ENCODE peak calls at places on chromosomes 12 and 14, in six cellular contexts. Y is PC-3; U is stomach; E is neuronal stem cell; X is CD8-positive, alpha-beta memory T cell; C is colonic mucosa. R is an unnamed sample.

GRCh38 chr12:67442347-67442841 is 173.2 kb downstream of the CAND1 start:
- DNase-seq in C (no peak), X (no peak), E (no peak), U (no peak), Y (no peak), R (no peak)

GRCh38 chr14:101732128-101732527 is 29.4 kb upstream of the PPP2R5C start:
- DNase-seq in Y (peak; percentile 42), C (peak; percentile 19), X (no peak), U (no peak), E (no peak), R (no peak)

GRCh38 chr12:96466939-96467751 is 22.2 kb upstream of the CFAP54 start:
- DNase-seq in X (no peak), C (no peak), E (no peak), U (no peak), Y (peak; percentile 92), R (no peak)

GRCh38 chr12:73413051-73413450 is 1124.6 kb upstream of the ATXN7L3B start:
- DNase-seq in C (no peak), Y (no peak), U (no peak), E (no peak), X (no peak), R (no peak)

GRCh38 chr12:6494968-6495367 is 1.1 kb downstream of the NCAPD2 start:
- DNase-seq in U (no peak), Y (peak; percentile 9), C (no peak), E (no peak), X (no peak), R (no peak)

GRCh38 chr12:5868585-5869295 is 76.3 kb downstream of the ANO2 start:
- DNase-seq in X (no peak), C (no peak), E (no peak), U (no peak), Y (no peak), R (no peak)

GRCh38 chr14:99590746-99591555 is 13.1 kb downstream of the CCDC85C start:
- DNase-seq in Y (no peak), C (no peak), U (no peak), X (no peak), E (no peak), R (no peak)

GRCh38 chr14:91892918-91893527 is 25.7 kb upstream of the TC2N start:
- DNase-seq in X (no peak), Y (peak; percentile 46), E (peak; percentile 36), C (no peak), U (no peak), R (no peak)

GRCh38 chr12:26285401-26285800 is 90.0 kb downstream of the SSPN start:
- DNase-seq in E (no peak), U (no peak), X (no peak), C (no peak), Y (no peak), R (no peak)

GRCh38 chr14:74510955-74511354 is 17.4 kb downstream of the ISCA2 start:
- DNase-seq in U (no peak), C (no peak), E (no peak), X (no peak), Y (peak; percentile 70), R (no peak)

GRCh38 chr14:78524766-78525165 is 354.6 kb downstream of the NRXN3 start:
- DNase-seq in X (no peak), U (no peak), E (no peak), C (no peak), Y (no peak), R (no peak)

GRCh38 chr12:101209319-101210302 is at the start of gene SLC5A8:
- DNase-seq in C (no peak), E (no peak), U (no peak), X (no peak), Y (no peak), R (no peak)

GRCh38 chr14:46985529-46986137 is 334.1 kb upstream of the RPL10L start:
- DNase-seq in E (no peak), Y (peak; percentile 49), X (no peak), U (no peak), C (no peak), R (no peak)

GRCh38 chr12:101501410-101502045 is 26.4 kb downstream of the SPIC start:
- DNase-seq in U (no peak), Y (peak; percentile 40), X (no peak), E (no peak), C (peak; percentile 46), R (no peak)

GRCh38 chr12:124833693-124834122 is 30.0 kb downstream of the SCARB1 start:
- DNase-seq in C (no peak), X (no peak), U (no peak), Y (no peak), E (peak; percentile 81), R (no peak)

GRCh38 chr12:51972424-51972812 is 20.9 kb downstream of the ACVR1B start:
- DNase-seq in X (no peak), Y (no peak), E (no peak), U (no peak), C (no peak), R (no peak)

GRCh38 chr12:5123921-5124320 is 80.2 kb downstream of the KCNA5 start:
- DNase-seq in C (no peak), X (no peak), U (no peak), Y (no peak), E (no peak), R (no peak)

GRCh38 chr12:2974560-2974971 is 15.4 kb downstream of the TEAD4 start:
- DNase-seq in X (no peak), E (no peak), C (no peak), Y (no peak), U (no peak), R (no peak)

GRCh38 chr12:2960996-2961616 is 1.9 kb downstream of the TEAD4 start:
- DNase-seq in Y (peak; percentile 12), E (no peak), X (no peak), C (no peak), U (no peak), R (no peak)

GRCh38 chr14:89011727-89012271 is 187.3 kb downstream of the TTC8 start:
- DNase-seq in E (no peak), X (no peak), Y (no peak), U (no peak), C (peak; percentile 32), R (no peak)

GRCh38 chr12:2640281-2640680 is 154.5 kb upstream of the FKBP4 start:
- DNase-seq in E (no peak), Y (no peak), U (no peak), C (no peak), X (no peak), R (no peak)

GRCh38 chr14:55938249-55938791 is 179.9 kb upstream of the PELI2 start:
- DNase-seq in Y (peak; percentile 56), E (no peak), X (no peak), C (no peak), U (peak; percentile 58), R (no peak)

GRCh38 chr12:19440916-19441315 is 1.6 kb downstream of the AEBP2 start:
- DNase-seq in C (no peak), E (no peak), Y (no peak), U (no peak), X (no peak), R (no peak)

GRCh38 chr12:19440019-19440858 is 947 bp downstream of the AEBP2 start:
- DNase-seq in E (peak; percentile 44), C (peak; percentile 66), X (peak; percentile 54), U (peak; percentile 34), Y (peak; percentile 34), R (peak; percentile 32)

GRCh38 chr12:19444097-19444496 is 4.8 kb downstream of the AEBP2 start:
- DNase-seq in E (no peak), X (no peak), C (no peak), U (no peak), Y (no peak), R (no peak)

GRCh38 chr12:19447386-19447785 is 8.1 kb downstream of the AEBP2 start:
- DNase-seq in U (no peak), Y (no peak), C (no peak), E (no peak), X (no peak), R (no peak)

GRCh38 chr12:19443585-19443984 is 4.3 kb downstream of the AEBP2 start:
- DNase-seq in X (no peak), U (no peak), Y (no peak), C (no peak), E (no peak), R (no peak)
- H3K4me1 ChIP-seq in X (peaks cover 52% of the 10 kb centered on the region), U (peaks cover 54% of the 10 kb centered on the region), Y (peaks cover 6% of the 10 kb centered on the region), C (no peaks in the 10 kb centered on the region), E (peaks cover 2% of the 10 kb centered on the region), R (peaks cover 6% of the 10 kb centered on the region)

GRCh38 chr12:128853321-128854197 is at the start of gene GLT1D1:
- DNase-seq in C (no peak), U (no peak), Y (no peak), X (no peak), E (peak; percentile 17), R (no peak)
- H3K4me3 ChIP-seq in C (no peak within 1 kb of the TSS), U (peak within 1 kb of the TSS; percentile 8), Y (no peak within 1 kb of the TSS), X (no peak within 1 kb of the TSS), E (peak within 1 kb of the TSS; percentile 48), R (no peak within 1 kb of the TSS)

GRCh38 chr12:133080051-133080618 is 588 bp upstream of the ZNF140 start:
- DNase-seq in U (peak; percentile 97), X (peak; percentile 92), E (peak; percentile 99), C (peak; percentile 98), Y (peak; percentile 56), R (peak; percentile 94)
- H3K9me3 ChIP-seq in U (peaks cover 84% of the 10 kb centered on the region), X (peaks cover 51% of the 10 kb centered on the region), E (peaks cover 32% of the 10 kb centered on the region), C (peaks cover 7% of the 10 kb centered on the region), Y (peaks cover 40% of the 10 kb centered on the region), R (peaks cover 26% of the 10 kb centered on the region)

GRCh38 chr12:68623059-68623458 is 12.4 kb downstream of the RAP1B start:
- DNase-seq in E (no peak), C (no peak), U (no peak), Y (no peak), X (no peak), R (no peak)

GRCh38 chr12:68620528-68620927 is 9.8 kb downstream of the RAP1B start:
- DNase-seq in E (no peak), X (no peak), Y (no peak), U (no peak), C (no peak), R (no peak)

GRCh38 chr12:68619541-68619940 is 8.8 kb downstream of the RAP1B start:
- DNase-seq in E (no peak), C (no peak), Y (no peak), U (no peak), X (no peak), R (no peak)

GRCh38 chr12:68622250-68622649 is 11.6 kb downstream of the RAP1B start:
- DNase-seq in Y (no peak), X (no peak), C (no peak), U (no peak), E (no peak), R (no peak)

DNA sequence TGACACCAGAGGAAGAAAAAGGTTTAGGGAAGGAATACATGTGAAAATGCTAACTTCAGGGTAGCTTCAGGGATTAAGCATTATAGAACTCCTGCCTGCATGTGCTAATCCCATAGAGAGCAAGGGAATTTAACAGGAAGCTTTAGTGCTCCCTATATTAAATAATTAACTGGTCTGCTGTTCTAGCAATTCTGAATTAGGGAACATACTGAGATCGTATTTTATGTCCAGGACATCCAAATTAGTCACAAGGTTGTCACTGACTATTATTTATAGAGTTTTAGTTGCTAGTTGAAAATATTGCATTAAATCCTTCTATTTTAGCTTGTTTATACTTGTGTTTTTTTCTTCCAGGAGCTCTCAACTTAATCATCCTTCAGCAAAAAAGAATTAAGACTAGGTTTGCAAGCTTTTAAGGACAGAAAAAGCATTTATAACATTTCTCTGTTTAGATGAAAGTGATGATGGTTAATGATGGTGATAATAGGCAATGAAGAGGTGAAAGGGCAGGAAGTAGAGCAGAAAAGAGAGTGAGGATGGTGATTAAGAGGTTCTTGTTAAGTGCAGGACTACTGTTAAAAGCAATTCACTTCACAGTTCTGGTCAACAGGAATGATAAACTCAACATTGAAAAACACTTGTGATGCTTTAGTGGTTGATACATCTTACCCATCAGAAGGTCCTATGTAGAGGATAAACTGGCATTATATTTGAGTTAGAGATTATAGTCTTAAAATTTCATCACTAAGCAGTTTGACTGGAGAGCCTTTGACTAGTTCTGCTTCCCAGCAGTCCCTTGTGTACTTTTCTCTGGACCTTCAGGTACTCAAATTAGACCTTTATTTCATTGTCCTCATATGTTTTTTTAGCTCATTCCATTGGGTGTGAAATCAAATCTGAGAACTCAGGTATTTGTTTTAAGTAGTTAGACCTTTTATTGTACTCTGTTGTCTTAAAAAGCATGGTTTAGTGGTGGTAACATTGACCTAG is 10.7 kb downstream of the RAP1B start:
- DNase-seq in X (no peak), E (no peak), Y (no peak), C (no peak), U (no peak), R (no peak)
- H3K4me1 ChIP-seq in X (peaks cover 80% of the 10 kb centered on the region), E (no peaks in the 10 kb centered on the region), Y (peaks cover 14% of the 10 kb centered on the region), C (peaks cover 7% of the 10 kb centered on the region), U (peaks cover 97% of the 10 kb centered on the region), R (peaks cover 24% of the 10 kb centered on the region)

R was measured in effector memory CD4-positive, alpha-beta T cell.